ENCODE peak calls at places on chromosomes 13 and 19, in eight cellular contexts. G, W, S, D, B, I, L and H are unnamed samples.

GRCh38 chr13:28622286-28622685 is 36.6 kb upstream of the POMP start:
- DNase-seq in G (peak), W (peak), S (no peak), D (no peak), B (no peak), I (no peak), L (no peak), H (no peak)

GRCh38 chr19:57947088-57947418 is 453 bp downstream of the ZNF256 start:
- DNase-seq in G (no peak), W (no peak), S (no peak), D (no peak), B (no peak), I (no peak), L (peak), H (no peak)

GRCh38 chr19:32418155-32418554 is 12.6 kb downstream of the DPY19L3 start:
- DNase-seq in G (no peak), W (no peak), S (no peak), D (no peak), B (no peak), I (no peak), L (no peak), H (no peak)

GRCh38 chr13:111893607-111894443 is 173.1 kb upstream of the SOX1 start:
- DNase-seq in G (no peak), W (peak), S (no peak), D (no peak), B (peak), I (peak), L (peak), H (no peak)

GRCh38 chr19:40799558-40800338 is 757 bp downstream of the EGLN2 start:
- DNase-seq in G (peak), W (peak), S (no peak), D (peak), B (no peak), I (peak), L (peak), H (no peak)

GRCh38 chr19:41016488-41017071 is 25.5 kb downstream of the CYP2B6 start:
- DNase-seq in G (no peak), W (peak), S (no peak), D (no peak), B (peak), I (no peak), L (no peak), H (no peak)

GRCh38 chr19:10086904-10087256 is 763 bp downstream of the SHFL start:
- DNase-seq in G (no peak), W (no peak), S (no peak), D (no peak), B (no peak), I (no peak), L (no peak), H (no peak)

GRCh38 chr13:43546260-43546659 is 240.5 kb downstream of the ENOX1 start:
- DNase-seq in G (peak), W (no peak), S (no peak), D (peak), B (no peak), I (peak), L (peak), H (peak)

GRCh38 chr19:38706792-38707511 is 37.3 kb downstream of the CAPN12 start:
- DNase-seq in G (no peak), W (no peak), S (no peak), D (no peak), B (no peak), I (peak), L (no peak), H (no peak)

GRCh38 chr19:29560313-29561075 is 34.7 kb downstream of the VSTM2B start:
- DNase-seq in G (no peak), W (peak), S (no peak), D (no peak), B (peak), I (no peak), L (no peak), H (no peak)

GRCh38 chr19:9381367-9381785 is 18.6 kb downstream of the ZNF177 start:
- DNase-seq in G (no peak), W (no peak), S (no peak), D (peak), B (no peak), I (peak), L (no peak), H (no peak)

GRCh38 chr13:24625870-24626419 is 54.3 kb upstream of the ATP12A start:
- DNase-seq in G (no peak), W (peak), S (no peak), D (no peak), B (no peak), I (no peak), L (no peak), H (no peak)

GRCh38 chr19:33193864-33194362 is at the start of gene LRP3:
- DNase-seq in G (peak), W (no peak), S (no peak), D (peak), B (no peak), I (peak), L (peak), H (peak)

GRCh38 chr13:48975101-48975925 is at the start of gene FNDC3A:
- DNase-seq in G (peak), W (peak), S (peak), D (peak), B (peak), I (peak), L (peak), H (peak)

GRCh38 chr13:85806553-85807175 is 7.4 kb upstream of the SLITRK6 start:
- DNase-seq in G (no peak), W (no peak), S (no peak), D (peak), B (no peak), I (peak), L (peak), H (peak)

GRCh38 chr19:50300814-50301606 is 28.2 kb downstream of the KCNC3 start:
- DNase-seq in G (no peak), W (no peak), S (peak), D (peak), B (no peak), I (no peak), L (no peak), H (peak)

GRCh38 chr13:42990147-42990990 is 1.7 kb downstream of the EPSTI1 start:
- DNase-seq in G (no peak), W (no peak), S (no peak), D (no peak), B (no peak), I (no peak), L (peak), H (peak)

GRCh38 chr13:113836917-113837553 is 26.8 kb downstream of the GAS6 start:
- DNase-seq in G (peak), W (no peak), S (peak), D (peak), B (no peak), I (no peak), L (peak), H (peak)

GRCh38 chr19:2235396-2236284 is 489 bp downstream of the PLEKHJ1 start:
- DNase-seq in G (peak), W (no peak), S (no peak), D (no peak), B (no peak), I (peak), L (peak), H (no peak)

GRCh38 chr13:48214519-48215121 is 18.4 kb upstream of the ITM2B start:
- DNase-seq in G (no peak), W (no peak), S (no peak), D (no peak), B (no peak), I (no peak), L (no peak), H (no peak)

GRCh38 chr13:37889811-37890210 is 20.2 kb upstream of the TRPC4 start:
- DNase-seq in G (no peak), W (no peak), S (no peak), D (no peak), B (no peak), I (no peak), L (no peak), H (no peak)

GRCh38 chr19:53519431-53519830 is 18.5 kb upstream of the ZNF331 start:
- DNase-seq in G (no peak), W (peak), S (no peak), D (no peak), B (no peak), I (no peak), L (no peak), H (no peak)

GRCh38 chr19:38900816-38901215 is 1.0 kb downstream of the NFKBIB start:
- DNase-seq in G (no peak), W (no peak), S (no peak), D (peak), B (no peak), I (no peak), L (no peak), H (peak)

GRCh38 chr19:9673912-9674668 is 810 bp downstream of the ZNF562 start:
- DNase-seq in G (no peak), W (peak), S (no peak), D (peak), B (no peak), I (peak), L (no peak), H (peak)

DNA sequence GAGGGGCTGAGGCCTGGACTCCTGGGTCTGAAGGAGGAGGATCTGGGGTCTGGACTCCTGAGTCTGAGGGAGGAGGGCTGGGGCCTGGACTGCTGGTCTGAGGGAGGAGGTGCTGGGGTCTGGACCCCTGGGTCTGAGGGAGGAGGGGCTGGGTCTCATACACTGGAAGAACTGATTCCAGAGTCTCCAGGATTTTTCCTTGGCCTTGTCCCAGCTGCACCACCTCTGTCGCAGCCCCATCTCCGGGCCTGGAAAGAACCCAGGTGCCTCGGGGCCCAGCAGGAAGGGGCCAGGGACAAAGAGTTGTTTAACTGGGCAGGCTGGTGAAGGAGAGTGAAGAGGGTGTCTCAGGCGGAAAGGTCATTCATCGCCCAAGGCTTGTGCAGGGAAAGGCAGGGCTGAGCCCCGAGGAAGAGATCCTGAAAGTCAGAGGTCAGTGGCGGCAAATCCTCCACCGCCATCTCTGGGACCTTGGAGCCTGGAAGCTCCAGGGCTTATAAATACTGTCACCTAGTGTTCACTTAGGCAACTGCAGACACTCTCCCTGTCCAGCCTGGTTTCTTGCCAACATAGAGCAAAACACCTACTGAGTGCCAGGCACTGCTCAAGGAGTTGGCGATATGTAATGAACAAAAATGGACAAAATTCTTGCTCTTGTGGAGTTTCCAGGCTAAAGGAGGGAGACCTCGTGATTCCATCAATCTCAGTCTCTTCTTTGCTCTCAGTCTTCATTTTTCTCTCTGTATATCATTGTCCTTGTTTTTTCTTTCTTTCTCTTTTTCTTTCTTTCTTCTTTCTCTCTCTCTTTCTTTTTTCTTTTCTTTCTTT is 4.4 kb upstream of the KCNN4 start:
- DNase-seq in G (no peak), W (no peak), S (no peak), D (peak), B (no peak), I (peak), L (peak), H (peak)
- H3K4me3 ChIP-seq in G (no peak), W (no peak), S (no peak), D (no peak), B (no peak), I (no peak), L (no peak), H (no peak)

GRCh38 chr19:28537896-28538295 is 675.1 kb downstream of the UQCRFS1 start:
- DNase-seq in G (no peak), W (no peak), S (no peak), D (no peak), B (no peak), I (no peak), L (no peak), H (no peak)
- H3K4me3 ChIP-seq in G (no peak), W (no peak), S (no peak), D (no peak), B (no peak), I (no peak), L (no peak), H (no peak)

GRCh38 chr13:34356686-34357434 is 538.9 kb downstream of the RFC3 start:
- DNase-seq in G (no peak), W (no peak), S (no peak), D (no peak), B (no peak), I (no peak), L (no peak), H (no peak)
- H3K4me3 ChIP-seq in G (no peak), W (no peak), S (no peak), D (no peak), B (no peak), I (no peak), L (no peak), H (no peak)

DNA sequence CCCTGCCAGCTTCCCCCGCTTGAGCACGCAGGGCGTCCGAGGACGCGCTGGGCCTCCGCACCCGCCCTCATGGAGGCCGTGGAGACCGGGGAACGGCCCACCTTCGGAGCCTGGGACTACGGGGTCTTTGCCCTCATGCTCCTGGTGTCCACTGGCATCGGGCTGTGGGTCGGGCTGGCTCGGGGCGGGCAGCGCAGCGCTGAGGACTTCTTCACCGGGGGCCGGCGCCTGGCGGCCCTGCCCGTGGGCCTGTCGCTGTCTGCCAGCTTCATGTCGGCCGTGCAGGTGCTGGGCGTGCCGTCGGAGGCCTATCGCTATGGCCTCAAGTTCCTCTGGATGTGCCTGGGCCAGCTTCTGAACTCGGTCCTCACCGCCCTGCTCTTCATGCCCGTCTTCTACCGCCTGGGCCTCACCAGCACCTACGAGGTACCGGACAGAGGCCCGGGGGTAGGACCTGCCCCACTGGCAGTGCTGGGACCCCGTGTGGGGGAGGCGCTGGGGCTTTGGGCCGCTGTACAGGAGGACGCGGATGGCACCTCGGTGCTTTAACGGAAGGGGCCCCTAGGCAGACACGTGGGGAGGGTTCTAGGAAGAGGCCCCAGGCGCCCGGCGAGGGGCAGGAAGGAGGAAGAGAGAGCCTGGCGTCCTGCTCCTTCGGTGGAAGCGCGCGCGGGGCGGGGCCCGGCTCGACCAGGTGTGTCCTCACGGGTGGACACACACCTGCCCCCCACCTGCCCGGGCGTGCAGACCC is 681 bp downstream of the SLC5A5 start:
- DNase-seq in G (no peak), W (no peak), S (no peak), D (no peak), B (no peak), I (no peak), L (no peak), H (no peak)
- H3K4me3 ChIP-seq in G (no peak), W (no peak), S (no peak), D (no peak), B (peak), I (no peak), L (no peak), H (no peak)